ENCODE peak calls at places on chromosomes 3 and 15, in four cellular contexts. E is IMR-90, U is neuronal stem cell, T is H9. H is an unnamed sample.

GRCh38 chr3:49785565-49786356 is 581 bp downstream of the IP6K1 start:
- DNase-seq in E (peak), U (peak), T (no peak), H (peak)

GRCh38 chr3:16427309-16427965 is 86.1 kb downstream of the RFTN1 start:
- DNase-seq in E (peak), U (no peak), T (no peak), H (no peak)

GRCh38 chr3:34155666-34156065 is 357.2 kb downstream of the PDCD6IP start:
- DNase-seq in E (no peak), U (no peak), T (no peak), H (no peak)

GRCh38 chr3:42518800-42519567 is 16.5 kb downstream of the VIPR1 start:
- DNase-seq in E (no peak), U (no peak), T (peak), H (peak)

GRCh38 chr3:57164606-57165573 is at the start of gene IL17RD:
- DNase-seq in E (peak), U (peak), T (peak), H (peak)

GRCh38 chr3:120182613-120183524 is 88.6 kb upstream of the GSK3B start:
- DNase-seq in E (peak), U (no peak), T (no peak), H (peak)

GRCh38 chr3:184596886-184597575 is 35.4 kb downstream of the EPHB3 start:
- DNase-seq in E (no peak), U (no peak), T (no peak), H (no peak)

GRCh38 chr3:183182073-183182472 is 19.5 kb upstream of the LAMP3 start:
- DNase-seq in E (no peak), U (no peak), T (no peak), H (no peak)

GRCh38 chr3:108157275-108157674 is 64.9 kb downstream of the IFT57 start:
- DNase-seq in E (no peak), U (no peak), T (no peak), H (no peak)

DNA sequence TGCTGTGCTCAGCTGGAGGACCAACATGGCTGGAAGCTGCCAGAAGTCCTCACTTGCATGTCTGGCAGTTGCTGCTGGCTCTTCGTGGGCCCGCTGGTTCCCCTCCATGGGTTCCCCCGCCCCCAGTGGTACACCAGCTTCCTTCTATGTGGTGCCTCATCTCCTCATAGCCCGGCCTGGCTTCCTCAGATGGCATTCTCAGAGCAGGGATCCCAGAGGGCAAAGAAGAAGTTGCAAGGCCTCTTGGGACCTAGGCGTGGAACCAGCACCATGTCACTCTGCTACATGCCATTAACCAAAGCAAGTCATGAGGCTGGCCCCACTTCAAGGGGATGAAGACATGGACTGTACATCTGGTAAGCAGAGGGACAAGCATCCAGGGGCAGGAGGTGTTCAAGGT is 2.9 kb upstream of the CFAP92 start:
- DNase-seq in E (no peak), U (no peak), T (no peak), H (no peak)
- H2AK5ac ChIP-seq in E (no peak), U (peak), T (no peak), H (no peak)

GRCh38 chr15:75651810-75652543 is 4.3 kb downstream of the SNX33 start:
- DNase-seq in E (no peak), U (no peak), T (no peak), H (no peak)
- H2AK5ac ChIP-seq in E (peak), U (no peak), T (no peak), H (no peak)

DNA sequence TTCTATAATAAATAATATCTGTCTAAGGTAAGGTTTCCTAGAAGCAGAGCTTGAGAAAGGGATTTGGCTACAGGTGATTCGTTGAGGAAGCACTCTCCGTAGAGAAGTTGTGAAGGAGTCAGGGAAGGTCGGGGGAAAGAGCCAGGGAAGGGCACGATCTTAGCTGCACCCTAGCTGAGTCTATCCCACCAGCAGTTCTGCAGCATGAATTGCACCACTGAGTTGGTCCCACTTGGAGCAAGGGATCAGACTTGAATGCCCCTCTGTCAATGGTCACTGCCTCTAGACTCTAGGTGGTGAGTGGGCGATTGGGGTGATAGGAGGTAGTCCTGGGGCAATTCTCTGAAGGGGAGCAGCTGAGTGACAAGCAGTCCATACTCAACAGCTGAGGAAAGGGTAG is 13.5 kb downstream of the TMC3 start:
- DNase-seq in E (no peak), U (no peak), T (no peak), H (no peak)
- H2AK5ac ChIP-seq in E (no peak), U (no peak), T (no peak), H (no peak)

DNA sequence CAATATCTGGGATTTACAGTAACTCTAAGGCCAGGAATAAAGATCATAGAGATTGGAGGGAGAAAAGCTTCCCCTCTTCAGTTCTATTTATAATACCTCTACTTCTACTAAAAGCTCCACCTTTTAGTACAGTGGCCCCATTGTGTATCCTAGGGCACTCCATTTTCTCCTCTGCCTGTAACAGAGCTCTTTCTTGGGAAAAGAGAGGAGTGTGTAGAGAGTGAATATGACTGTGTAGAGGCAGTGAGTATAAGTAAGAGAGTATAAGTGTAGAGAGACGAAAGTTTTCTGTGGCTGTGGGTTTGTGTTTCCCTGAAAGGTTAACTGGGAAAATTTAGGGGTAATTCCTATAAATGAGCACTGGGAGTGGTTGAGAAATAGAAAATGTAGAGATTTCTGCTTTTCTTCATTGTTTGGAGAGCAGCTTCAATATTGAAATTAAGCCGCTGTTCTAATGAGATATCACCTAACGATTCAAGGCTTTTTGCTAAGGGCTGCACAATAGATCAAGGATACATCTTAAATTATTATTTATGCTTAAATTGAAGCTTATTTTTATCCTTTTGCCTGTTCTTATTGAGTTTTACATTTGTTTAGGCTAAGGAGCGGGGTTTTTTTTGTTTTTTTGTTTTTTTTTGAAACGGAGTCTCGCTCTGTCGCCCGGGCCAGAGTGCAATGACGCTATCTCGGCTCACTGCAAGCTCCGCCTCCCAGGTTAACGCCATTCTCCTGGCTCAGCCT is 6.8 kb downstream of the IQGAP1 start:
- DNase-seq in E (no peak), U (no peak), T (no peak), H (no peak)
- H2AK5ac ChIP-seq in E (no peak), U (no peak), T (no peak), H (no peak)

DNA sequence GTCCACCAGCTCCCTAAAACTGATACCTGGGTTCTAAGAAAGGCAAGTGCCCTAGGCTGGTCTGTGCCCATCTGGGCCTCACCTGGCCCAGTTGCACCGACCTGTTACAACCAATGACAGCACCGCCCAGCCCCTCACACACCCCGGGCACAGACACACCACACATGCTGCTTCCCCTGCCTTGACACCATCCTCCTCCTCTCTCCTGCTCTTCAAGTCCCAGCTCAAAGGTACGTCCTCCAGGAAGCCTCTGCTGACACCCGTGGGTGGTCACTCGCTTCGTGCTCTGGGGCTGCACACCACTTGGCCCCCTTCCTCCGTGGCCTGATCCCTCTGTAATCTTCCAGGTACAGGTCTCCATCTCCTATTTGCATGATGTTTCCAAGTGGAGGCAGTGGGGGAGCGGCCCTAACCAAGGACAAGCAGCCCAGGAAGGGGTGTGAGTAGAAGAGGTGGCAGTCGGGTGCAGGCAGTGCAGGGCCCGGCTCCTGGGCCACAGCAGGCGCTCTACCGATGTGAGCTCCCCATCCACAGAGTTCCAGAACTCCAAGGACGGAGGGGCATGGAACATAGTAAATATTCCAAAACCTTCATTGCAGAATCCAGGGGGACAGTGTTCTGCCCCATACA is 144.6 kb downstream of the NUP210 start:
- DNase-seq in E (no peak), U (no peak), T (no peak), H (no peak)
- H2AK5ac ChIP-seq in E (no peak), U (peak), T (no peak), H (no peak)

DNA sequence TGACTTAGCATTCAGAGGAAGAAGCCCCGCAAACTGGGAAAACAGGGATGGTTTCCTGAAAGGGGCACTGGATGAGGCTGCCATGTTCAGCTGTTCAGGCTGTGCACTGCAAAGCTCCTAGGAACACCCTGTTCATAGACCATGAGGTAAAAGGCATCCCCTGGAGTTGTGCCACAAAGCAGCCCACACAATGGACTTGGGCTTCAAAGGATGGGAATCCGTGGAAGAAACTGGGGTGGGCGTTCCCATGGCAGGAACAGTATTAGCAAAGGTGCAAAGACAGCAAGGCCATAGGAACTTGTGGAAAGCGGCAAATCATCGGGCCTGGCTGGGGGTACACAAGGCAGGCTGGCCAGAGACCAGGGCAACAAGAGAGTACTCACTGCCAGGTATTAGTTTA is 8.9 kb downstream of the OXTR start:
- DNase-seq in E (no peak), U (no peak), T (no peak), H (no peak)
- H2AK5ac ChIP-seq in E (no peak), U (peak), T (no peak), H (no peak)

GRCh38 chr15:31159837-31160236 is 58.3 kb upstream of the TRPM1 start:
- DNase-seq in E (no peak), U (no peak), T (no peak), H (no peak)
- H2AK5ac ChIP-seq in E (no peak), U (peak), T (no peak), H (no peak)

GRCh38 chr15:38991126-38991525 is 426.5 kb upstream of the RASGRP1 start:
- DNase-seq in E (peak), U (peak), T (no peak), H (peak)
- H2AK5ac ChIP-seq in E (peak), U (no peak), T (no peak), H (no peak)

GRCh38 chr3:127789051-127789450 is 33.3 kb downstream of the MGLL start:
- DNase-seq in E (no peak), U (no peak), T (no peak), H (no peak)
- H2AK5ac ChIP-seq in E (peak), U (no peak), T (no peak), H (no peak)

DNA sequence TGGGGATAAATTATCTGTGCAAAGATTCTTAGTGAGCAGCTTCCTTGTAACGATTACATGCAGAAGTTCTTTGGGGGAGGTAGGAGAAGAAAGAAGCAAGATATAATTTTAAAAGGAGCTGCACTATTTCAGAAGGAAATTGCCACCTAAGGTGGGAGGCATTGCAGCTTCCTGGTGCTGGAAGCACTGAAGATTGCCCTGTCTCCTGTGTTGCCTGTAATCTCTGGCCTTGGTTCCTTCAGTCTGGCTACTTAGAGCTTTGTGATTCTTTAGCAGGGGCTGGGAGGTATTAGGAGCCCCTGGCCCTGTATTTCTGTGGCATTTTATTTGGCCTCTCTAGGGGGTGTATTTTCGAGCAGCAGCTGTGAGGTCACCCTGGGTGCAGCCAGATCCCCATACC is 35.5 kb downstream of the CACNA2D3 start:
- DNase-seq in E (no peak), U (no peak), T (no peak), H (no peak)
- H2AK5ac ChIP-seq in E (no peak), U (no peak), T (no peak), H (no peak)

H was measured in mesendoderm.